ENCODE peak calls at places on chromosomes 16 and 17, in four cellular contexts. K, L, A and M are unnamed samples.

GRCh38 chr16:574021-574760 is 4.4 kb downstream of the PIGQ start:
- DNase-seq in K (no peak), L (no peak), A (no peak), M (no peak)

GRCh38 chr17:29140631-29141483 is 39.3 kb downstream of the MYO18A start:
- DNase-seq in K (no peak), L (no peak), A (peak; percentile 81), M (peak; percentile 52)

GRCh38 chr16:66260522-66261290 is 105.8 kb upstream of the CDH5 start:
- DNase-seq in K (no peak), L (no peak), A (no peak), M (no peak)

GRCh38 chr17:44191941-44192496 is 5.2 kb downstream of the TMUB2 start:
- DNase-seq in K (no peak), L (no peak), A (no peak), M (no peak)

GRCh38 chr17:81471804-81472456 is 40.7 kb downstream of the ACTG1 start:
- DNase-seq in K (peak; percentile 86), L (peak; percentile 74), A (no peak), M (peak; percentile 98)

GRCh38 chr17:50787106-50787505 is 19.8 kb upstream of the ANKRD40CL start:
- DNase-seq in K (no peak), L (no peak), A (no peak), M (no peak)

GRCh38 chr17:75295220-75296158 is 6.3 kb upstream of the SLC25A19 start:
- DNase-seq in K (no peak), L (no peak), A (no peak), M (no peak)

GRCh38 chr16:2008631-2009301 is 855 bp downstream of the ZNF598 start:
- DNase-seq in K (peak; percentile 65), L (no peak), A (peak; percentile 75), M (peak; percentile 57)

GRCh38 chr17:78879679-78880186 is 23.3 kb downstream of the CEP295NL start:
- DNase-seq in K (peak; percentile 92), L (peak; percentile 95), A (no peak), M (peak; percentile 97)

GRCh38 chr16:26396511-26397235 is 670.1 kb upstream of the C16orf82 start:
- DNase-seq in K (no peak), L (no peak), A (no peak), M (no peak)

GRCh38 chr16:84048306-84048705 is 5.7 kb upstream of the SLC38A8 start:
- DNase-seq in K (no peak), L (no peak), A (no peak), M (no peak)

GRCh38 chr16:11871193-11871592 is 19.9 kb upstream of the RSL1D1 start:
- DNase-seq in K (peak; percentile 53), L (no peak), A (no peak), M (peak; percentile 59)

GRCh38 chr17:75634376-75634740 is 1.1 kb downstream of the SMIM5 start:
- DNase-seq in K (no peak), L (no peak), A (no peak), M (no peak)

GRCh38 chr16:11056989-11057645 is 112.8 kb downstream of the CLEC16A start:
- DNase-seq in K (no peak), L (no peak), A (peak; percentile 21), M (peak; percentile 22)

GRCh38 chr16:82769845-82770244 is 143.1 kb downstream of the CDH13 start:
- DNase-seq in K (no peak), L (no peak), A (no peak), M (no peak)

GRCh38 chr16:4677994-4678393 is 15.4 kb upstream of the NUDT16L1 start:
- DNase-seq in K (no peak), L (no peak), A (no peak), M (no peak)

GRCh38 chr16:4272114-4272954 is 489 bp downstream of the TFAP4 start:
- DNase-seq in K (no peak), L (peak; percentile 40), A (no peak), M (peak; percentile 38)

GRCh38 chr17:17516941-17517720 is 20.9 kb upstream of the RASD1 start:
- DNase-seq in K (no peak), L (no peak), A (no peak), M (no peak)

GRCh38 chr16:67389911-67390815 is 3.1 kb downstream of the TPPP3 start:
- DNase-seq in K (no peak), L (no peak), A (peak; percentile 50), M (no peak)

GRCh38 chr17:48528153-48528912 is 2.5 kb downstream of the HOXB1 start:
- DNase-seq in K (no peak), L (no peak), A (no peak), M (no peak)

GRCh38 chr16:89040861-89041570 is 52.6 kb upstream of the ACSF3 start:
- DNase-seq in K (no peak), L (no peak), A (no peak), M (no peak)

GRCh38 chr17:29079433-29079832 is 36.5 kb downstream of the PIPOX start:
- DNase-seq in K (no peak), L (no peak), A (no peak), M (no peak)

GRCh38 chr17:17808706-17809432 is 27.9 kb downstream of the SREBF1 start:
- DNase-seq in K (peak; percentile 75), L (peak; percentile 36), A (no peak), M (no peak)

GRCh38 chr16:683396-684066 is 603 bp downstream of the JMJD8 start:
- DNase-seq in K (no peak), L (no peak), A (no peak), M (no peak)

GRCh38 chr17:64084086-64084939 is 45.6 kb downstream of the ERN1 start:
- DNase-seq in K (peak; percentile 98), L (peak; percentile 26), A (no peak), M (no peak)

GRCh38 chr16:66427036-66427446 is at the start of gene BEAN1:
- DNase-seq in K (no peak), L (no peak), A (no peak), M (peak; percentile 21)

GRCh38 chr17:67018429-67019125 is 25.8 kb upstream of the CACNG1 start:
- DNase-seq in K (no peak), L (no peak), A (no peak), M (no peak)

GRCh38 chr17:40100669-40101366 is 429 bp upstream of the NR1D1 start:
- DNase-seq in K (peak; percentile 96), L (peak; percentile 98), A (peak; percentile 96), M (peak; percentile 99)

GRCh38 chr16:84548971-84549844 is 44.7 kb upstream of the MEAK7 start:
- DNase-seq in K (no peak), L (no peak), A (peak; percentile 81), M (no peak)

GRCh38 chr16:12133738-12134137 is 157.2 kb downstream of the SNX29 start:
- DNase-seq in K (no peak), L (no peak), A (no peak), M (no peak)

GRCh38 chr16:1680361-1680760 is 2.3 kb downstream of the JPT2 start:
- DNase-seq in K (no peak), L (no peak), A (no peak), M (no peak)

GRCh38 chr16:14199624-14200023 is 128.5 kb downstream of the MRTFB start:
- DNase-seq in K (peak; percentile 33), L (peak; percentile 44), A (no peak), M (peak; percentile 43)

GRCh38 chr17:8300629-8301242 is 5.5 kb upstream of the SLC25A35 start:
- DNase-seq in K (peak; percentile 60), L (peak; percentile 62), A (peak; percentile 85), M (peak; percentile 80)

GRCh38 chr16:18933501-18933900 is 7.3 kb upstream of the SMG1 start:
- DNase-seq in K (no peak), L (no peak), A (peak; percentile 45), M (no peak)

GRCh38 chr17:47962901-47963300 is 5.2 kb upstream of the PRR15L start:
- DNase-seq in K (no peak), L (no peak), A (no peak), M (no peak)

GRCh38 chr17:61816538-61816937 is 46.8 kb downstream of the BRIP1 start:
- DNase-seq in K (no peak), L (no peak), A (no peak), M (no peak)